ENCODE peak calls at places on chromosomes 2 and 18, in ten cellular contexts. F is cardiac fibroblast, J is D721Med, V is fibroblast of the aortic adventitia, K is mesothelial cell of epicardium, B is fibroblast of mammary gland, P is A549, S is body of pancreas, O is cardiac muscle cell, Y is GM13977. W is an unnamed sample.

GRCh38 chr2:207836526-207837133 is 66.9 kb upstream of the FZD5 start:
- DNase-seq in F (peak), J (no peak), V (peak), K (no peak), B (no peak), P (no peak), S (no peak), O (peak), Y (no peak), W (peak)

GRCh38 chr18:34661464-34662087 is 48.5 kb upstream of the DTNA start:
- DNase-seq in F (peak), J (peak), V (peak), K (no peak), B (peak), P (peak), S (no peak), O (peak), Y (peak), W (no peak)

GRCh38 chr2:91477731-91478672 is 2786.5 kb downstream of the RPIA start:
- DNase-seq in F (peak), J (peak), V (no peak), K (peak), B (no peak), P (no peak), S (peak), O (peak), Y (no peak), W (peak)

GRCh38 chr18:45103319-45104070 is 422.8 kb downstream of the SETBP1 start:
- DNase-seq in F (no peak), J (no peak), V (no peak), K (no peak), B (no peak), P (no peak), S (no peak), O (no peak), Y (no peak), W (no peak)

GRCh38 chr18:9101730-9102390 is 639 bp upstream of the NDUFV2 start:
- DNase-seq in F (peak), J (no peak), V (peak), K (no peak), B (peak), P (peak), S (peak), O (no peak), Y (peak), W (no peak)

GRCh38 chr2:9191044-9191481 is 15.5 kb upstream of the ASAP2 start:
- DNase-seq in F (peak), J (no peak), V (peak), K (no peak), B (peak), P (no peak), S (peak), O (peak), Y (no peak), W (peak)

GRCh38 chr2:102061286-102061699 is 69.5 kb downstream of the IL1R2 start:
- DNase-seq in F (no peak), J (no peak), V (no peak), K (no peak), B (no peak), P (no peak), S (no peak), O (no peak), Y (no peak), W (no peak)

GRCh38 chr2:90207454-90208058 is 1516.1 kb downstream of the RPIA start:
- DNase-seq in F (peak), J (no peak), V (peak), K (no peak), B (peak), P (peak), S (no peak), O (peak), Y (peak), W (no peak)

GRCh38 chr2:240428245-240428644 is 7.2 kb upstream of the GPC1 start:
- DNase-seq in F (no peak), J (no peak), V (no peak), K (no peak), B (no peak), P (no peak), S (no peak), O (no peak), Y (no peak), W (no peak)

GRCh38 chr2:46909771-46910419 is 5.7 kb downstream of the MCFD2 start:
- DNase-seq in F (peak), J (no peak), V (peak), K (no peak), B (peak), P (peak), S (peak), O (no peak), Y (peak), W (peak)

GRCh38 chr2:54858021-54858681 is 134.7 kb downstream of the EML6 start:
- DNase-seq in F (peak), J (no peak), V (peak), K (no peak), B (peak), P (no peak), S (no peak), O (no peak), Y (no peak), W (no peak)

GRCh38 chr2:239398536-239398935 is 2.3 kb downstream of the HDAC4 start:
- DNase-seq in F (no peak), J (no peak), V (no peak), K (no peak), B (no peak), P (no peak), S (no peak), O (no peak), Y (no peak), W (peak)

GRCh38 chr2:190979906-190980629 is 33.9 kb downstream of the STAT1 start:
- DNase-seq in F (peak), J (no peak), V (no peak), K (peak), B (no peak), P (no peak), S (peak), O (peak), Y (no peak), W (no peak)

GRCh38 chr2:70431948-70432347 is 121.7 kb downstream of the TGFA start:
- DNase-seq in F (no peak), J (no peak), V (no peak), K (no peak), B (no peak), P (no peak), S (no peak), O (no peak), Y (no peak), W (no peak)

GRCh38 chr2:9975805-9976447 is 24.4 kb downstream of the GRHL1 start:
- DNase-seq in F (peak), J (no peak), V (peak), K (no peak), B (peak), P (peak), S (peak), O (no peak), Y (no peak), W (peak)

GRCh38 chr2:38394903-38395341 is 17.8 kb upstream of the ATL2 start:
- DNase-seq in F (peak), J (no peak), V (no peak), K (no peak), B (no peak), P (no peak), S (no peak), O (no peak), Y (no peak), W (no peak)

GRCh38 chr18:47120428-47120827 is 29.9 kb downstream of the HDHD2 start:
- DNase-seq in F (peak), J (no peak), V (peak), K (no peak), B (no peak), P (no peak), S (no peak), O (no peak), Y (peak), W (no peak)

GRCh38 chr2:176432439-176432838 is 163.2 kb downstream of the MTX2 start:
- DNase-seq in F (no peak), J (no peak), V (no peak), K (no peak), B (peak), P (no peak), S (no peak), O (no peak), Y (no peak), W (no peak)

GRCh38 chr2:120842456-120843439 is 107.1 kb downstream of the GLI2 start:
- DNase-seq in F (no peak), J (no peak), V (no peak), K (no peak), B (no peak), P (no peak), S (no peak), O (no peak), Y (no peak), W (no peak)

GRCh38 chr2:97739020-97739892 is 25.9 kb downstream of the ZAP70 start:
- DNase-seq in F (no peak), J (no peak), V (no peak), K (no peak), B (no peak), P (no peak), S (no peak), O (no peak), Y (no peak), W (no peak)

GRCh38 chr2:214628091-214628490 is 181.4 kb downstream of the BARD1 start:
- DNase-seq in F (no peak), J (no peak), V (no peak), K (no peak), B (no peak), P (no peak), S (no peak), O (no peak), Y (no peak), W (no peak)

GRCh38 chr2:233387667-233388528 is 33.6 kb downstream of the DGKD start:
- DNase-seq in F (peak), J (no peak), V (peak), K (peak), B (peak), P (peak), S (peak), O (peak), Y (no peak), W (peak)

GRCh38 chr2:231050018-231050901 is 6.4 kb upstream of the PSMD1 start:
- DNase-seq in F (no peak), J (no peak), V (no peak), K (no peak), B (no peak), P (no peak), S (peak), O (peak), Y (no peak), W (peak)

GRCh38 chr18:39742015-39742466 is 2176.4 kb upstream of the CELF4 start:
- DNase-seq in F (no peak), J (no peak), V (peak), K (no peak), B (no peak), P (no peak), S (no peak), O (peak), Y (no peak), W (no peak)

GRCh38 chr18:28062446-28062845 is 114.5 kb downstream of the CDH2 start:
- DNase-seq in F (peak), J (no peak), V (peak), K (no peak), B (peak), P (no peak), S (no peak), O (no peak), Y (no peak), W (no peak)

GRCh38 chr2:207072579-207072978 is 93.2 kb downstream of the KLF7 start:
- DNase-seq in F (no peak), J (no peak), V (no peak), K (no peak), B (no peak), P (no peak), S (no peak), O (no peak), Y (no peak), W (no peak)

DNA sequence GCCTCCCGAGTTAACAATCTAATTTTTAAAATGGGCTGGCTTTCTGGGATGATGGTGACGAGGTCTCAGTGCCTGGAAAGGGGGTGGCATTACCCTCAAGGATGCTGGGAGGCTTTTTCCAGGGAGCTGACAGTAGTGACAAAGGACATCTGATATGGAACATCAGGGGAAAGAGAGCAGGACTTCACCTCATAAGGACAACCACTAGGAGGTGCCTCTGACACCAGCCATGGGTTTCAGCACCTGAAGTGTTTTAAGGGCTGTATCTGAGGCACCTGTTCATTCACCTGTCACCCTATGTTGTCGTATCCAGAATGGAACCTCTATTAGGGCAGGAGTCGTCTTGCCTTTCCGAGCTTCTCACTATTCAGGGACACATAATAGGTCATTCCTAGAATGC is 10.8 kb downstream of the IL36B start:
- DNase-seq in F (no peak), J (no peak), V (no peak), K (no peak), B (no peak), P (no peak), S (no peak), O (no peak), Y (no peak), W (no peak)
- TF ChIP-seq CTCF in F (no peak), J (no peak), V (peak), K (no peak), B (no peak), P (no peak), S (no peak), O (no peak), Y (peak), W (no peak)

GRCh38 chr2:39486071-39486470 is 49.0 kb upstream of the MAP4K3 start:
- DNase-seq in F (no peak), J (no peak), V (no peak), K (no peak), B (no peak), P (no peak), S (no peak), O (no peak), Y (no peak), W (no peak)
- TF ChIP-seq CTCF in F (no peak), J (no peak), V (no peak), K (no peak), B (no peak), P (no peak), S (no peak), O (no peak), Y (no peak), W (no peak)

GRCh38 chr2:75894170-75894569 is 183.5 kb upstream of the GCFC2 start:
- DNase-seq in F (no peak), J (no peak), V (no peak), K (no peak), B (no peak), P (no peak), S (no peak), O (no peak), Y (peak), W (no peak)

GRCh38 chr2:75892490-75892889 is 181.8 kb upstream of the GCFC2 start:
- DNase-seq in F (no peak), J (no peak), V (no peak), K (no peak), B (no peak), P (no peak), S (no peak), O (no peak), Y (no peak), W (no peak)

DNA sequence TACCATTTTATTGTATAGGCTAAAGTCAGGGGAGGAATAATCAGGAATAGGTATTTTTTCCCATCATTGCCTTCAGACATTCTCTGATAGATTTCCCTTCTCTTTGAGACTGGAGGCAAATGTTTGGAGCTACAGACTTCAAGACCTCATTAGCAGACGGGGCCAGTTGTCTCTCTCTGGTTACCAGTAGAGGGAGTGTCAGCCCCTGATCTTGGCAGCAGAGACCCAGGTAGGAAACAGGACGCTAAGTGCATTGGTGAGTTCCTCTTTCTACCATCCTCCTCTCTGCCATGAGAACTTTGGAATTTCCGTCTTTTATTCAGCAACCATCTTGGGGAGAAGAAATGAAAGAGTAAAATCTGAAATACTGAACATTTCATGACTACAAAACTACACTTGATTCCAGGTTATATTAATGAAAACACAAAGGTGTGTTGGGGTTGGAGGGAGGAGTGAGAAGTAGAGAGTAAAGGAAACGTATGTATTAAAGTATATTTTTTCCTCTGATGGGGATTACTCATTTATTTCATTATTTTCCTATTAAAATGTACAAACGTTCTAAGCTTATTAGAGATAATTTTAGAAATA is 186.2 kb upstream of the GCFC2 start:
- DNase-seq in F (no peak), J (no peak), V (no peak), K (no peak), B (peak), P (peak), S (peak), O (peak), Y (peak), W (no peak)
- TF ChIP-seq CTCF in F (peak), J (peak), V (no peak), K (no peak), B (peak), P (peak), S (peak), O (peak), Y (peak), W (peak)

GRCh38 chr2:237092506-237092905 is 6.8 kb downstream of the COPS8 start:
- DNase-seq in F (peak), J (no peak), V (no peak), K (no peak), B (no peak), P (no peak), S (no peak), O (no peak), Y (no peak), W (no peak)

GRCh38 chr2:237096201-237096600 is 10.5 kb downstream of the COPS8 start:
- DNase-seq in F (peak), J (no peak), V (no peak), K (no peak), B (peak), P (no peak), S (no peak), O (no peak), Y (no peak), W (no peak)

GRCh38 chr2:237091779-237092436 is 6.2 kb downstream of the COPS8 start:
- DNase-seq in F (peak), J (no peak), V (peak), K (no peak), B (peak), P (no peak), S (no peak), O (no peak), Y (no peak), W (no peak)

GRCh38 chr2:237090906-237091305 is 5.2 kb downstream of the COPS8 start:
- DNase-seq in F (peak), J (no peak), V (no peak), K (no peak), B (peak), P (no peak), S (no peak), O (no peak), Y (no peak), W (no peak)

DNA sequence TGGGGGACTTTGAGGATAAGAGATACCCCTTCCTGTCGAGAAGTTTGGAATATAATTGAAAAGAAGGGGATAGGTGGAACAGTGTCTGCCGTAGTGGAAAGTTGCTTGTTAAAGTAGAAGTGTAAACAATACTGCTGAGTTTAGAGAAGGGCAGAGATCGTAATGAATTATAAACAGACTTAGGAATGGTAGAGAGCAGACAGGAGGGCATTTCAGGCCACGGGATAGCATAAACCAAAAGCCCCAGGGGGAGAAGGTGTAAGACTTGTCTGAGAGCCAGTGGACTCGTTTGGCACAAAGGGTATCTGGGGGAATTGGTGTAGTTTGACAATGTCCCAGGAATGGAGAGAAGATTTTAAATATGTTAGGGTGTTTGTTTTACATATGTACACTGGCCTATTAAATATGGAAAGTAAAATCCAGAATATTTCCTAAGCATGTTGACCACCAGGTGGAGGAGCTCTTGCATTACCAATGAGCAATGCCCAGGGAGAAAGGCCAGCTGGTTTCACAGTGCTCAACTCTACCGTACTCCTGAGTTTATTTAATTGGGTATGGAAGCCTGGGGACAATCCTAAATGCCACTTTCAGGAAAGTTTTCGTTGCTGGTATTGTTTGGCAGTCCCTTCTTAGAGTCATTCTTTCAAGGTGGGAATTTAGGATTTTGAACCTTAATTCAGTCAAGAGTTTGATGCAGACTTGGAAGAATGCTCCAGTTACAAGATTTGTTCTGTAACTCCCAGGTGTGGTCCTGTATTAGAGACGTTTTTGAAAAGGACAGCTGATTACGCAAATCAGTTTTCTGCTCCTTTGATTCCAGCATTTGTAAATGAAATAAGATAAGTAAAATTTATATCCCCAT is 7.5 kb downstream of the COPS8 start:
- DNase-seq in F (peak), J (no peak), V (peak), K (no peak), B (peak), P (peak), S (no peak), O (peak), Y (no peak), W (peak)
- TF ChIP-seq CTCF in F (peak), J (peak), V (peak), K (peak), B (peak), P (peak), S (peak), O (peak), Y (no peak), W (peak)

GRCh38 chr18:80037300-80037699 is 3.1 kb downstream of the RBFA start:
- DNase-seq in F (no peak), J (no peak), V (no peak), K (no peak), B (no peak), P (no peak), S (no peak), O (no peak), Y (no peak), W (no peak)

GRCh38 chr18:80035997-80036396 is 1.8 kb downstream of the RBFA start:
- DNase-seq in F (no peak), J (no peak), V (no peak), K (no peak), B (no peak), P (no peak), S (no peak), O (no peak), Y (no peak), W (no peak)

GRCh38 chr18:80033181-80034067 is 810 bp upstream of the RBFA start:
- DNase-seq in F (peak), J (peak), V (no peak), K (no peak), B (peak), P (peak), S (peak), O (peak), Y (no peak), W (no peak)

GRCh38 chr18:80034068-80034851 is at the start of gene RBFA:
- DNase-seq in F (peak), J (peak), V (peak), K (peak), B (peak), P (peak), S (peak), O (no peak), Y (peak), W (peak)

DNA sequence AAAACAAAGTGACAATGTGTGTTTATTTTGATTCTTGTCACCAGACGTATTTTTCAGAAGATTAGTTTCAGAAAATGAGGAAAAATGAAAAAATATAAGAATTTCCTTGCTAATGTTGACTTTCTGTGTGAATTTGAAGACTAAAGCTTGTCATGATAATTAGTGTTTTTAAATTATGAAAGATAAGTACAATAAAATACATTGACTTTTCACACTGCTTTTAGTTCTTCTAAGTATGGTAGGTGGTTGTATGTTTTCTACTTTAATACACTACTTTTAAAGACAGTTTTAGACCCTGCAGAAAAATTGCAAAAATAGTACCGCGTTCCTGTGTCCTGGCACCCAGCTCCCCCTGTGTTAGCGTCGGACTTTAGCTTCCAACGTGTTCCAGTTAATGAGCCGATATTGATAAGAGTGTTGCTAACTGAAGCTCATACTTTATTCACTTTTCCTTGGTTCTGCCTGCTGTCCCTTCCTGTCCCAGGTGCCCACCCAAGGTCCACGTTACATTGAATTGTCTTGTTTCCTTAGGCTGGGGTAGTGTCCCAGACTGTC is 695 bp downstream of the RBFA start:
- DNase-seq in F (peak), J (no peak), V (peak), K (no peak), B (peak), P (no peak), S (no peak), O (no peak), Y (no peak), W (no peak)
- TF ChIP-seq CTCF in F (no peak), J (no peak), V (no peak), K (no peak), B (no peak), P (no peak), S (no peak), O (no peak), Y (no peak), W (no peak)

GRCh38 chr2:184611221-184612085 is 13.1 kb downstream of the ZNF804A start:
- DNase-seq in F (peak), J (no peak), V (peak), K (no peak), B (peak), P (no peak), S (no peak), O (peak), Y (no peak), W (no peak)
- TF ChIP-seq CTCF in F (peak), J (peak), V (peak), K (peak), B (peak), P (peak), S (peak), O (peak), Y (peak), W (peak)